ENCODE peak calls at places on chromosome 13, in six cellular contexts. S is cardiac fibroblast, A is BJ, G is fibroblast of lung, J is endothelial cell, E is D721Med. Y is an unnamed sample.

GRCh38 chr13:50075619-50076097 is 60.4 kb downstream of the KCNRG start:
- DNase-seq in S (peak), A (no peak), G (no peak), J (no peak), E (no peak), Y (no peak)

GRCh38 chr13:38602261-38602660 is 84.6 kb upstream of the FREM2 start:
- DNase-seq in S (peak), A (no peak), G (peak), J (no peak), E (no peak), Y (no peak)

GRCh38 chr13:33351324-33351723 is 65.8 kb upstream of the STARD13 start:
- DNase-seq in S (peak), A (no peak), G (peak), J (no peak), E (no peak), Y (no peak)

GRCh38 chr13:109345433-109345941 is 440.9 kb downstream of the IRS2 start:
- DNase-seq in S (peak), A (no peak), G (peak), J (no peak), E (no peak), Y (no peak)

GRCh38 chr13:75633285-75633684 is 2.8 kb upstream of the LMO7 start:
- DNase-seq in S (peak), A (peak), G (peak), J (no peak), E (no peak), Y (no peak)

GRCh38 chr13:50798923-50799322 is 44.6 kb downstream of the DLEU7 start:
- DNase-seq in S (peak), A (no peak), G (peak), J (no peak), E (no peak), Y (no peak)

GRCh38 chr13:71866173-71867091 is 572 bp downstream of the DACH1 start:
- DNase-seq in S (no peak), A (no peak), G (peak), J (peak), E (no peak), Y (peak)

GRCh38 chr13:97386832-97387486 is 47.0 kb upstream of the RAP2A start:
- DNase-seq in S (no peak), A (no peak), G (peak), J (no peak), E (no peak), Y (no peak)

GRCh38 chr13:30463820-30464495 is 1.8 kb downstream of the HMGB1 start:
- DNase-seq in S (peak), A (no peak), G (peak), J (peak), E (no peak), Y (peak)

GRCh38 chr13:50358221-50358620 is 343.0 kb downstream of the KCNRG start:
- DNase-seq in S (no peak), A (no peak), G (peak), J (no peak), E (no peak), Y (no peak)

GRCh38 chr13:45702869-45703391 is 810 bp downstream of the CBY2 start:
- DNase-seq in S (no peak), A (no peak), G (no peak), J (no peak), E (no peak), Y (no peak)

GRCh38 chr13:45705936-45706335 is 3.8 kb downstream of the CBY2 start:
- DNase-seq in S (no peak), A (no peak), G (no peak), J (no peak), E (no peak), Y (peak)

GRCh38 chr13:45707701-45708100 is 5.6 kb downstream of the CBY2 start:
- DNase-seq in S (no peak), A (no peak), G (no peak), J (no peak), E (no peak), Y (no peak)

GRCh38 chr13:45704211-45704739 is 2.2 kb downstream of the CBY2 start:
- DNase-seq in S (no peak), A (no peak), G (no peak), J (no peak), E (no peak), Y (no peak)

DNA sequence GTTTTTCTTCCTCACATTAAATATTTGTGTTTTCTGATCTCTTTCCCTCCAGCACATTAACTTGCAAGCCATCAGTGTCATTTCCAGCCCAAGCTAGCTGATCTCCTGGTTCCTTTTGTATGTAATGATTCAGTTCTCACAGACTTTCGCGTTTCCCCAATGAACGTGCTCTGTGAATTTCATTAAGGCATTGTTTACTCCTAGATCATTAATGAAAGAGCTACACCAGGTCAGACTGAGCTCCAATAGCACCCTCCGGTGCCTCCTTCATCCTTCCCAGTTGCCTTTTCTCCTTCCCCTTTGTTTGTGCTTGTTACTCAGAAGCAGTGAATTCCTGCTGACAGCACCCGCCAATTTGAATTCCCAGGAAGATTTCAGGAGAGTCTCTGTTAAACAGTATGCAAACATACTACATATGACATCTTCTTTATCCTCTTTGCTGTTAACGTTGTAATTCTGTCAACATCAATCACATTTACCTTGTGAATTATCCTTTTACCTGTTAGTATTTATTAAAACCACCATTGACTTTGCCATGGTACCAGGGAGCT is 3.1 kb downstream of the CBY2 start:
- DNase-seq in S (no peak), A (no peak), G (no peak), J (no peak), E (no peak), Y (no peak)
- TF ChIP-seq CTCF in S (no peak), A (no peak), G (no peak), J (no peak), E (no peak), Y (no peak)

GRCh38 chr13:26656919-26657318 is 99.4 kb downstream of the WASF3 start:
- DNase-seq in S (peak), A (no peak), G (peak), J (no peak), E (no peak), Y (no peak)
- TF ChIP-seq CTCF in S (no peak), A (no peak), G (peak), J (no peak), E (peak), Y (no peak)

GRCh38 chr13:107680115-107680514 is 535.2 kb downstream of the LIG4 start:
- DNase-seq in S (no peak), A (no peak), G (no peak), J (no peak), E (no peak), Y (no peak)
- TF ChIP-seq CTCF in S (no peak), A (no peak), G (peak), J (no peak), E (no peak), Y (no peak)

DNA sequence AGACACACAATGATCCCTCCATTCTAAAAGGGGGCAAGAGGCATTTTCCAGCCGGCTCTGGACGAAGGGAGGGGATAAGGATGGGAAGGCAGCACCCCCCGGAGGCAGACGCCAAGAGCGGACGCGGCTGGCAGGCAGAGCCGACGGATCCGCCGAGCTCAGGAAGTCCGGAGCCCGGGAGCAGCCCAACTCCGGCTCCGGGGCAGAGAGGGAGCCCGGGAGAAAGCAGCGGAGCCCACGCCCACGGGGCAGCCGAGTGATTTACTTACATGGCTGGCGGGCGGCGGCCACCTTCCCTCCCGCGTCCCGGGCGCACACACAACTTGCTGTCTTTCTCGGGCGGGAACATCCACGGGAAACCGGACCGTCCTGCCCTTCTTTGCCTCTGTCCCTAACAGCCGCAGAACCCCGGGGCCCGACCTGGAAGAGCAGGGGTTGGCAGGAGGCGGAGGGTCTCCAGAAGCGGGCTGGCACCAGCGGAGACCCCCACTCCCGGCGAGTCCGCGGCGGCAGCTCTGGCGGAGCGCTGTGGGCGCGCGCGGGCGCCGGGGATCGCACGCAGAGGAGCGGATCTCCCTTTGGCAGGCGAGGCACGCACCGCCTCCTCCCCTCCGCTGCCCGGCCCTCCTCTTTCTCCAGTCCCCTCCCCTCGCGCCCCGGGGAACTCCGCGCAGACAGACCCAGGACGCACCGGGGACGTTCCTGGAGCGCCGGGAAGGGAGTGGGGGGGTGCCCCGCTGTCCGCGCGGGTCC is at the start of gene LHFPL6:
- DNase-seq in S (peak), A (no peak), G (peak), J (peak), E (no peak), Y (peak)
- TF ChIP-seq CTCF in S (peak), A (peak), G (peak), J (no peak), E (peak), Y (peak)

DNA sequence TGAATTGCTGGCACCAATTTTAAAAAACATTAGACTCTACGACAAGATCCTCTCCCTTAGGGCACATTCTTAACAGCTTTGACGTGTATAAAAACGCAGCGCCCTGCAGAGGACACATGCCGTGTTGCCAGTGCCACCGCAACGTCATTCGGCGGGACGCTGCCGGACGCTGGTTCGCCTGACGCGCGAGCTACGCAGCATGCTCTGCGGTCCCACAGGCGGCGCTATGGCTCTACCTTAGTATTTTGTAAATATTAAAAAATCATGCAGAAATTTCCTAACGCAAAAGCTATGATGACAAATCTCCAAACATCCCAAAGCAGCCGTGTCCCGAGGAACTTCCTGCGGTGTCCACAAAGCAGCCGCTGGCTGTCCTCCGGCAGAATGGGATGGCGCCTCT is 4.2 kb upstream of the ADPRHL1 start:
- DNase-seq in S (no peak), A (no peak), G (no peak), J (no peak), E (no peak), Y (no peak)
- TF ChIP-seq CTCF in S (no peak), A (no peak), G (no peak), J (no peak), E (no peak), Y (no peak)

DNA sequence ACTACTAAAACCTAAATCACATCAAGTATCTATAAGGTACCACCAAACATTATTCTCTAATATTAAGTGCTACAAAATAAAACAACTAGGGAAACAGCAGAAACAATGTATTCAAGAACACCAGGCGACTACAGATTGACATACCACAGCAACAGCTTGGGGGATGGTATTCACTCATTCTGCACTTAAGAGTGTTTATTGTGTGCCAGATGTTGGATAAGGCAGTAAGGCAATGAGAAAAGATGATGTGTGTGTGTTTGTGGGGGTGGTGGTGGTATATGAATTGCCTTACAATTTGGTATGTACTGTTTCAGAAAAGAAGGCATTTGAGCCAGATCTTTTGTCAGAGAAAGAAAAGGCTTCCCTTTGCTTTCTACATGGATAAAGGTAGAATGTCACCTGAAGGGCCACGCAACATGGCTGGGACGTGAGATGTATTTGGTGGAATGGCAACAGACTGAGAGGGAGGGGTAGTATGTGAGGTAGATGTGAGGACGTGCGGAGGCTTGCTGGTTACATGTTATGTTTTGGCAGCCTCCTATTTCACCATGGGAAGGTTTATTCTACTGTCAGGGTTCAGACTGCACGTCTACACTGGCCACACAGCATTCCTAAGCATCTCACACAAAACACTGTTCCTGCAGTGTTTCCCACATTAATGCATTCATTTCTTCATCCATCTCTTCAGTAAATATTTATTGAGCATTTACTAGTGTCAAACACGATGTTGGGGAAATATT is 300.7 kb downstream of the KLF12 start:
- DNase-seq in S (no peak), A (no peak), G (peak), J (no peak), E (no peak), Y (no peak)
- TF ChIP-seq CTCF in S (no peak), A (no peak), G (no peak), J (no peak), E (no peak), Y (no peak)

DNA sequence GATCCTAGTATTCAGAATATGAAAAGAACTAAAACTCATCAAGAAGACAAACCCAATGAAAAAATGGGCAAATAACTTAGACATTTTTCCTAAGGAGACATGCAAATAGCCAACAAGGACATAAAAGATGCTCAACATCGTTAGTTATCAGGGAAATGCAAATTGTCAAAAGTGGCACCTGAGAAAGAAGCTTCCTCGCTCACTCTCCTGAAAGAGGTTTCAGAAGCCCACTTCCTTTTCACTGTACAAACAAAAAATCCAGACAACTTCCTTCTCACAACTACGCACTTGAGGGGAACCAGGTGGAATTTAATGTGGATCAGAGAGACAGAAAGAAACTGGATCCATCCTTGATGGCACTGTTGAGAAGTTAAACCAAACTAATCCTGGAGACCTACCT is 41.5 kb downstream of the KLF12 start:
- DNase-seq in S (no peak), A (no peak), G (no peak), J (no peak), E (no peak), Y (no peak)
- TF ChIP-seq CTCF in S (no peak), A (no peak), G (no peak), J (no peak), E (no peak), Y (no peak)